ENCODE peak calls at places on chromosomes 4 and X, in four cellular contexts. N is breast epithelium, T is GM12864, W is endothelial cell. O is an unnamed sample.

GRCh38 chr4:153217440-153217839 is 13.2 kb downstream of the TRIM2 start:
- DNase-seq in N (no peak), T (no peak), W (no peak), O (no peak)

GRCh38 chr4:102503301-102503746 is 2.2 kb downstream of the NFKB1 start:
- DNase-seq in T (no peak), W (no peak), N (no peak), O (no peak)

GRCh38 chr4:139768913-139769312 is 103.3 kb downstream of the MGST2 start:
- DNase-seq in W (no peak), T (no peak), N (no peak), O (no peak)

GRCh38 chrX:19190902-19191301 is 68.6 kb upstream of the ADGRG2 start:
- DNase-seq in T (no peak), W (no peak), N (no peak), O (no peak)

GRCh38 chr4:184906480-184907097 is 80.8 kb upstream of the ACSL1 start:
- DNase-seq in N (no peak), W (no peak), T (no peak), O (no peak)

GRCh38 chr4:25467843-25468242 is 90.8 kb downstream of the ANAPC4 start:
- DNase-seq in W (no peak), N (no peak), T (no peak), O (no peak)

GRCh38 chr4:76055005-76055404 is 19.1 kb upstream of the CXCL11 start:
- DNase-seq in W (no peak), T (peak), N (no peak), O (no peak)

GRCh38 chrX:25427873-25428555 is 412.2 kb upstream of the ARX start:
- DNase-seq in T (no peak), N (no peak), W (peak), O (no peak)

GRCh38 chr4:8739357-8739756 is 132.3 kb downstream of the HMX1 start:
- DNase-seq in N (no peak), T (no peak), W (no peak), O (peak)

GRCh38 chr4:2045518-2045951 is 13.6 kb upstream of the NAT8L start:
- DNase-seq in W (no peak), T (no peak), N (peak), O (no peak)

GRCh38 chrX:20221902-20222301 is 44.8 kb downstream of the RPS6KA3 start:
- DNase-seq in W (no peak), T (no peak), N (no peak), O (no peak)

GRCh38 chr4:131091896-131092295 is 1995.9 kb downstream of the C4orf33 start:
- DNase-seq in W (no peak), N (no peak), T (no peak), O (no peak)

GRCh38 chr4:182206266-182206665 is 36.9 kb upstream of the TENM3 start:
- DNase-seq in N (no peak), T (no peak), W (no peak), O (no peak)

GRCh38 chrX:153507484-153508178 is 9.8 kb upstream of the ATP2B3 start:
- DNase-seq in W (peak), T (peak), N (peak), O (peak)

GRCh38 chrX:138945219-138945618 is 233.7 kb upstream of the FGF13 start:
- DNase-seq in T (no peak), N (no peak), W (no peak), O (no peak)

GRCh38 chr4:19309365-19309764 is 942.3 kb upstream of the SLIT2 start:
- DNase-seq in N (no peak), T (no peak), W (no peak), O (no peak)

GRCh38 chr4:152344001-152344400 is 191.9 kb downstream of the FBXW7 start:
- DNase-seq in T (no peak), W (no peak), N (no peak), O (no peak)

GRCh38 chr4:53586121-53586816 is 5.0 kb downstream of the LNX1 start:
- DNase-seq in W (no peak), T (no peak), N (no peak), O (no peak)

GRCh38 chr4:39770005-39770404 is 72.1 kb downstream of the UBE2K start:
- DNase-seq in W (no peak), T (no peak), N (no peak), O (peak)

GRCh38 chr4:687048-687974 is 1.6 kb downstream of the SLC49A3 start:
- DNase-seq in N (peak), W (no peak), T (no peak), O (peak)

GRCh38 chrX:140918398-140919043 is 83.9 kb upstream of the SPANXB1 start:
- DNase-seq in W (peak), N (no peak), T (peak), O (no peak)

GRCh38 chrX:40908857-40909475 is 173.6 kb upstream of the MED14 start:
- DNase-seq in T (no peak), N (no peak), W (no peak), O (no peak)

GRCh38 chr4:3217771-3218170 is 31.2 kb upstream of the MSANTD1 start:
- DNase-seq in W (no peak), T (no peak), N (no peak), O (no peak)

GRCh38 chrX:152904151-152905080 is 6.5 kb downstream of the ZNF185 start:
- DNase-seq in T (no peak), W (peak), N (no peak), O (no peak)

GRCh38 chr4:170420255-170420693 is 330.5 kb upstream of the AADAT start:
- DNase-seq in T (peak), W (no peak), N (no peak), O (no peak)

GRCh38 chrX:151323054-151323453 is 74.0 kb upstream of the VMA21 start:
- DNase-seq in N (peak), W (no peak), T (no peak), O (no peak)

GRCh38 chrX:103628386-103629290 is at the start of gene TCEAL1:
- DNase-seq in T (no peak), N (peak), W (peak), O (peak)

GRCh38 chrX:12881914-12882313 is 15.0 kb downstream of the TLR7 start:
- DNase-seq in N (no peak), W (no peak), T (no peak), O (no peak)

GRCh38 chr4:138233313-138233712 is 8.8 kb downstream of the SLC7A11 start:
- DNase-seq in T (no peak), N (no peak), W (no peak), O (peak)

GRCh38 chr4:6991771-6992557 is 51.2 kb upstream of the TADA2B start:
- DNase-seq in N (peak), W (no peak), T (no peak), O (no peak)

GRCh38 chrX:154805696-154806091 is 409 bp upstream of the MPP1 start:
- DNase-seq in T (no peak), N (no peak), W (no peak), O (no peak)

GRCh38 chr4:8694226-8694625 is 101.7 kb downstream of the CPZ start:
- DNase-seq in W (no peak), T (no peak), N (no peak), O (no peak)

GRCh38 chrX:102154218-102154860 is 1.4 kb downstream of the BEX5 start:
- DNase-seq in W (peak), T (no peak), N (no peak), O (no peak)

GRCh38 chr4:96916731-96917130 is 1076.8 kb downstream of the PDHA2 start:
- DNase-seq in W (no peak), T (no peak), N (no peak), O (no peak)

GRCh38 chr4:85748654-85749053 is 273.7 kb downstream of the ARHGAP24 start:
- DNase-seq in N (no peak), T (no peak), W (no peak), O (no peak)

GRCh38 chr4:70893790-70894189 is 8.4 kb upstream of the MOB1B start:
- DNase-seq in N (no peak), W (no peak), T (no peak), O (no peak)

GRCh38 chr4:70895405-70895804 is 6.8 kb upstream of the MOB1B start:
- DNase-seq in T (no peak), N (peak), W (no peak), O (peak)

GRCh38 chr4:70901607-70901983 is 574 bp upstream of the MOB1B start:
- DNase-seq in W (no peak), T (no peak), N (no peak), O (no peak)

GRCh38 chr4:70892086-70892769 is 9.9 kb upstream of the MOB1B start:
- DNase-seq in N (peak), W (no peak), T (no peak), O (no peak)

DNA sequence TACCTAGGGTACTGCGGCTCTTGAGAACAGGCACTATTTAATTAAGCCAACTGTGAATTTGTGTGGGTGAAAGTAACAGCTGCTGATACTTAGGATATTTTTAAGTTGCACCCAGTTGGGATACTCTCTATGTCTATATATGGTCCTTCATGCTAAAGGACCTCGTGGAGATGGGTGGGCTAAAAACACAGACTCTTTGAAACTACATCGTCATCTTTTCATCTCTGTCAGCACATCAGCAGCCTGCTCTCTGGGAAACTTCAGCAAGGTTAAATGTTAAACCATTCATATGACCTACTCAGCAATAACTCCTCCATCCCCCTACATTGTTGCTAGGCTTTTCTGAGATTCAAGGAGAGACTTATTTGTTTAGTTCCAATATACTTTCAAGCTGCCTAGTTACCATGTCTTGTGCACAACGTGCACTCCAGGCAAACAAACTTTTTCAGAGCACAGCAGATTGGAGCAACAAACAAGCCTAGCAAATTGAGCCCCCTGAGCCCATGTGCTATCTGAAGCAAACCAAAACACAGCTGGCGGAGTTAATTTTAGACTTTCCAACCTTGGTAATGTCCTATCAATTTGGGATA is 6.2 kb upstream of the MOB1B start:
- DNase-seq in N (no peak), T (no peak), W (no peak), O (no peak)
- TF ChIP-seq CTCF in N (no peak), T (no peak), W (no peak), O (no peak)

DNA sequence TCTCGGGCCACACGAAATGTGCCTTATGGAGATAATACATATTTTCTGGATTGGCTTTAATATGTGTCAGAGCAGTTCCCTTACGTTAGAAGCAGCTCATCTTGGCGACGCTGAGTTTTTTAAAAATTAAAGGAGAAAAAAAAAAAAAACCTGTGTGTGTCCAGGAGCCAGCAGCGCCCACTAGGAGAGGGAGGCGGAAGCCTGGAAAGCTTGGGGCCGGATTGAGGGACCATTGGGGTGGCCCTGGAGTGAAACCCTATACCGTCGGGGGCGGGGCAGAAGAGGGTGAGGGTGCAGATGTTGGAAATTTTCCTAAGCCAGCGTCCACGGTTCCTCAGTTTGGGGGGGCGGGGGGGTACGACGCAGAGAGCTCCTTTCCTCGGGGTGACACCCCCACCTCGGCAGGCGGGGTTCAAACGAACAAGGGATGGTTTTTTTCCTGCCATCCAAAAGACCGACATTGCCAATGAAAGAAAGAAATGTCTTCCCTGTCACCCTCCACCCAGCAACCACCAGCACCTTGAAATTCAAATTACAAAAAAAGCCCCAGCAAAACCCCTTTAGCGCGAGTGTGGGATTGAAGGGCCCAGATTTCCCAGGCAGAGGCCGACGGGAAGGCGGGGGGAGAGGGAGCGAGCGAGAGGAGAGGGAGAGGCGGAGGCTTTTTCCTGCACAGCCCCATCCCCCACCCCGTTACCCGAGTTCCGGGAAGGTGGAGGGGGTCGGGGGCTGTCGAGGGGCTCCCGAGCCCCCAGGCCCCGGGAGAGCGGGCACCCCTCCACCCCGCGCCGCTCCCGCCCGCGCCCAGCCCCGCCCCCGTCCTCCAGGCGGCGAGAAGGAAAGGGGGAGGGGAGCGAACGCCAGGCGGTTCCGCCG is 868 bp downstream of the SMARCA1 start:
- DNase-seq in N (no peak), W (peak), T (no peak), O (peak)
- TF ChIP-seq CTCF in N (no peak), W (no peak), T (no peak), O (no peak)

GRCh38 chrX:73213734-73214133 is 917 bp downstream of the NAP1L2 start:
- DNase-seq in W (no peak), N (no peak), T (no peak), O (no peak)
- TF ChIP-seq CTCF in W (no peak), N (no peak), T (no peak), O (no peak)

GRCh38 chrX:36898301-36898700 is 109.9 kb upstream of the FAM47C start:
- DNase-seq in W (no peak), T (no peak), N (no peak), O (no peak)
- TF ChIP-seq CTCF in W (peak), T (peak), N (peak), O (peak)

GRCh38 chr4:173001571-173001970 is 167.0 kb upstream of the GALNT7 start:
- DNase-seq in N (no peak), T (no peak), W (no peak), O (no peak)
- TF ChIP-seq CTCF in N (no peak), T (no peak), W (no peak), O (no peak)

O was measured in upper lobe of left lung.